ENCODE peak calls at places on chromosomes 6 and 20, in six cellular contexts. One of them, this sample, is unnamed. For H3K36me3, the result is how much of the 10 kb centered on the place peaks cover.

GRCh38 chr6:139296927-139297326 is 5.1 kb upstream of the TXLNB start:
- DNase-seq in HepG2: no peak
- DNase-seq in K562: no peak
- DNase-seq in GM12878: no peak
- DNase-seq in NT2/D1: no peak
- DNase-seq in H1: no peak
- DNase-seq in this sample: no peak

GRCh38 chr6:160102956-160103824 is 18.4 kb upstream of the SLC22A1 start:
- DNase-seq in HepG2: peak
- DNase-seq in GM12878: no peak
- DNase-seq in H1: no peak
- DNase-seq in NT2/D1: peak
- DNase-seq in K562: peak
- DNase-seq in this sample: peak

GRCh38 chr6:4606016-4606415 is 170.2 kb upstream of the CDYL start:
- DNase-seq in GM12878: no peak
- DNase-seq in HepG2: no peak
- DNase-seq in H1: no peak
- DNase-seq in K562: no peak
- DNase-seq in NT2/D1: no peak
- DNase-seq in this sample: no peak

GRCh38 chr6:36285187-36285612 is 15.3 kb downstream of the PNPLA1 start:
- DNase-seq in NT2/D1: no peak
- DNase-seq in HepG2: no peak
- DNase-seq in K562: peak
- DNase-seq in GM12878: no peak
- DNase-seq in H1: peak
- DNase-seq in this sample: no peak

GRCh38 chr6:3753228-3753795 is 1.8 kb upstream of the PXDC1 start:
- DNase-seq in NT2/D1: no peak
- DNase-seq in K562: no peak
- DNase-seq in H1: no peak
- DNase-seq in HepG2: no peak
- DNase-seq in GM12878: no peak
- DNase-seq in this sample: no peak

GRCh38 chr20:32494498-32495216 is 90.5 kb downstream of the NOL4L start:
- DNase-seq in HepG2: no peak
- DNase-seq in K562: no peak
- DNase-seq in NT2/D1: no peak
- DNase-seq in GM12878: no peak
- DNase-seq in H1: no peak
- DNase-seq in this sample: no peak

GRCh38 chr6:27591660-27592059 is 118.8 kb upstream of the ZNF184 start:
- DNase-seq in H1: no peak
- DNase-seq in HepG2: peak
- DNase-seq in K562: peak
- DNase-seq in GM12878: no peak
- DNase-seq in NT2/D1: no peak
- DNase-seq in this sample: no peak

GRCh38 chr6:129852257-129852858 is 8.8 kb downstream of the TMEM244 start:
- DNase-seq in K562: peak
- DNase-seq in NT2/D1: no peak
- DNase-seq in GM12878: no peak
- DNase-seq in H1: no peak
- DNase-seq in HepG2: peak
- DNase-seq in this sample: peak

GRCh38 chr6:133756046-133756445 is 132.9 kb upstream of the TCF21 start:
- DNase-seq in NT2/D1: no peak
- DNase-seq in GM12878: no peak
- DNase-seq in K562: no peak
- DNase-seq in H1: no peak
- DNase-seq in HepG2: no peak
- DNase-seq in this sample: no peak

GRCh38 chr6:157210954-157211353 is 112.4 kb downstream of the TMEM242 start:
- DNase-seq in K562: no peak
- DNase-seq in H1: no peak
- DNase-seq in HepG2: no peak
- DNase-seq in NT2/D1: no peak
- DNase-seq in GM12878: no peak
- DNase-seq in this sample: no peak
- H3K36me3 ChIP-seq in K562: under half
- H3K36me3 ChIP-seq in H1: under half
- H3K36me3 ChIP-seq in HepG2: under half
- H3K36me3 ChIP-seq in NT2/D1: under half
- H3K36me3 ChIP-seq in GM12878: under half
- H3K36me3 ChIP-seq in this sample: under half

GRCh38 chr20:62642666-62643520 is 590 bp downstream of the SLCO4A1 start:
- DNase-seq in K562: peak
- DNase-seq in NT2/D1: no peak
- DNase-seq in HepG2: no peak
- DNase-seq in H1: no peak
- DNase-seq in GM12878: no peak
- DNase-seq in this sample: no peak
- TF ChIP-seq YY1 in K562: no peak
- TF ChIP-seq YY1 in NT2/D1: no peak
- TF ChIP-seq YY1 in HepG2: no peak
- TF ChIP-seq YY1 in H1: no peak
- TF ChIP-seq YY1 in GM12878: no peak
- TF ChIP-seq YY1 in this sample: no peak

GRCh38 chr6:161508341-161508740 is 234.5 kb upstream of the AGPAT4 start:
- DNase-seq in H1: no peak
- DNase-seq in HepG2: no peak
- DNase-seq in K562: no peak
- DNase-seq in NT2/D1: no peak
- DNase-seq in GM12878: no peak
- DNase-seq in this sample: no peak

GRCh38 chr6:161507375-161507774 is 233.5 kb upstream of the AGPAT4 start:
- DNase-seq in K562: no peak
- DNase-seq in H1: no peak
- DNase-seq in NT2/D1: no peak
- DNase-seq in HepG2: no peak
- DNase-seq in GM12878: no peak
- DNase-seq in this sample: no peak

GRCh38 chr6:161511455-161512159 is 237.7 kb upstream of the AGPAT4 start:
- DNase-seq in K562: no peak
- DNase-seq in H1: no peak
- DNase-seq in HepG2: no peak
- DNase-seq in NT2/D1: no peak
- DNase-seq in GM12878: no peak
- DNase-seq in this sample: no peak
- TF ChIP-seq ZNF274 in K562: no peak
- TF ChIP-seq ZNF274 in H1: no peak
- TF ChIP-seq ZNF274 in HepG2: no peak
- TF ChIP-seq ZNF274 in NT2/D1: no peak
- TF ChIP-seq ZNF274 in GM12878: no peak
- TF ChIP-seq ZNF274 in this sample: no peak

GRCh38 chr20:62722627-62723026 is 14.0 kb downstream of the NTSR1 start:
- DNase-seq in K562: no peak
- DNase-seq in GM12878: no peak
- DNase-seq in HepG2: no peak
- DNase-seq in NT2/D1: no peak
- DNase-seq in H1: no peak
- DNase-seq in this sample: no peak
- H3K36me3 ChIP-seq in K562: under half
- H3K36me3 ChIP-seq in GM12878: under half
- H3K36me3 ChIP-seq in HepG2: under half
- H3K36me3 ChIP-seq in NT2/D1: under half
- H3K36me3 ChIP-seq in H1: under half
- H3K36me3 ChIP-seq in this sample: under half

DNA sequence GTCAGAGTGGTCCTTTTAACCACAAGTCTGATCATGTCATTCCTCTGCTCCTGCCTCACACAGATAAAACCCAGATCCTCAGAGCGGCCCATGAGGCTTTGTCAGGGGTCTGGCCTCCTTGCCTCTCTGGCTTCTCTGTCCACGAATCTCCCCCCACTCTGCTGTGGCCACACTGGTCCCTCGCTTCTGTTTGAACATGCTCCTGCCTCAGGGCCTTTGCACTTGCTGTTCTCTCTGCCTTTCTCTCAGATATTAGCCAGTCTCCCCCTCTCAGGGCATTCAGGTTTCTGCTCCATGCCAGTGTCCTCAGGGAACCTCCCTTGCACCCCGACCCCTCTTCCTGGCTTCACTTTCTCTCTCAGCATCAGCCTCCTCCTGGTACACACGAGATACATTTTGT is 518.5 kb downstream of the PREX1 start:
- DNase-seq in HepG2: no peak
- DNase-seq in K562: no peak
- DNase-seq in NT2/D1: no peak
- DNase-seq in GM12878: no peak
- DNase-seq in H1: no peak
- DNase-seq in this sample: no peak
- TF ChIP-seq YY1 in HepG2: no peak
- TF ChIP-seq YY1 in K562: no peak
- TF ChIP-seq YY1 in NT2/D1: no peak
- TF ChIP-seq YY1 in GM12878: no peak
- TF ChIP-seq YY1 in H1: no peak
- TF ChIP-seq YY1 in this sample: no peak

GRCh38 chr6:12593720-12594540 is 122.6 kb upstream of the PHACTR1 start:
- DNase-seq in K562: peak
- DNase-seq in H1: no peak
- DNase-seq in GM12878: no peak
- DNase-seq in NT2/D1: no peak
- DNase-seq in HepG2: peak
- DNase-seq in this sample: no peak
- TF ChIP-seq ZNF274 in K562: no peak
- TF ChIP-seq ZNF274 in H1: no peak
- TF ChIP-seq ZNF274 in GM12878: no peak
- TF ChIP-seq ZNF274 in NT2/D1: no peak
- TF ChIP-seq ZNF274 in HepG2: no peak
- TF ChIP-seq ZNF274 in this sample: no peak

GRCh38 chr6:41770381-41771057 is 9.2 kb downstream of the FRS3 start:
- DNase-seq in H1: no peak
- DNase-seq in K562: no peak
- DNase-seq in HepG2: no peak
- DNase-seq in GM12878: no peak
- DNase-seq in NT2/D1: no peak
- DNase-seq in this sample: no peak
- H3K36me3 ChIP-seq in H1: under half
- H3K36me3 ChIP-seq in K562: under half
- H3K36me3 ChIP-seq in HepG2: under half
- H3K36me3 ChIP-seq in GM12878: under half
- H3K36me3 ChIP-seq in NT2/D1: under half
- H3K36me3 ChIP-seq in this sample: under half

GRCh38 chr6:127832381-127832780 is 68.5 kb downstream of the THEMIS start:
- DNase-seq in K562: no peak
- DNase-seq in GM12878: no peak
- DNase-seq in NT2/D1: no peak
- DNase-seq in H1: no peak
- DNase-seq in HepG2: no peak
- DNase-seq in this sample: no peak

GRCh38 chr6:127834136-127834535 is 66.7 kb downstream of the THEMIS start:
- DNase-seq in K562: no peak
- DNase-seq in H1: no peak
- DNase-seq in GM12878: no peak
- DNase-seq in NT2/D1: no peak
- DNase-seq in HepG2: peak
- DNase-seq in this sample: no peak

DNA sequence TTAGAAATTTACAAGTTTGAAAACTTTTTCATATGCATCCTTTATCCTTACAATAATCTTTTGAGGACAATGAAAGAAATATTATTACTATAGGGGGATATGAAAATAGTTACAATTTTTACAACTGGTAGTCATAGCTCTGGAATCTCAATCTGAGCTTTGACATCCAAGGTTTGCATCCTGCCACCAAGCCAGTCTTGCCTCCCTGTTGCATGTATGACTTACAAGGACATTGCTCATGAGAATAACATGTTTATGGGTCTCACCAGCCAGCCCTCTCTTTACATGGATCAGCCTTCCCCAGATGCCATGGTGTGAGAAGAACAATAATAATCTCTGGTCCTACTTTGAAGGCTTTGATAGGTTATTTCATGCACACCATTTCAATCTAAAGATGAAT is 67.5 kb downstream of the THEMIS start:
- DNase-seq in K562: no peak
- DNase-seq in HepG2: no peak
- DNase-seq in GM12878: no peak
- DNase-seq in H1: no peak
- DNase-seq in NT2/D1: no peak
- DNase-seq in this sample: no peak
- TF ChIP-seq YY1 in K562: no peak
- TF ChIP-seq YY1 in HepG2: no peak
- TF ChIP-seq YY1 in GM12878: no peak
- TF ChIP-seq YY1 in H1: no peak
- TF ChIP-seq YY1 in NT2/D1: no peak
- TF ChIP-seq YY1 in this sample: no peak

GRCh38 chr6:130933712-130934200 is 106.5 kb downstream of the SMLR1 start:
- DNase-seq in HepG2: peak
- DNase-seq in GM12878: no peak
- DNase-seq in NT2/D1: no peak
- DNase-seq in H1: no peak
- DNase-seq in K562: no peak
- DNase-seq in this sample: no peak
- TF ChIP-seq ZNF274 in HepG2: no peak
- TF ChIP-seq ZNF274 in GM12878: no peak
- TF ChIP-seq ZNF274 in NT2/D1: no peak
- TF ChIP-seq ZNF274 in H1: no peak
- TF ChIP-seq ZNF274 in K562: no peak
- TF ChIP-seq ZNF274 in this sample: no peak

DNA sequence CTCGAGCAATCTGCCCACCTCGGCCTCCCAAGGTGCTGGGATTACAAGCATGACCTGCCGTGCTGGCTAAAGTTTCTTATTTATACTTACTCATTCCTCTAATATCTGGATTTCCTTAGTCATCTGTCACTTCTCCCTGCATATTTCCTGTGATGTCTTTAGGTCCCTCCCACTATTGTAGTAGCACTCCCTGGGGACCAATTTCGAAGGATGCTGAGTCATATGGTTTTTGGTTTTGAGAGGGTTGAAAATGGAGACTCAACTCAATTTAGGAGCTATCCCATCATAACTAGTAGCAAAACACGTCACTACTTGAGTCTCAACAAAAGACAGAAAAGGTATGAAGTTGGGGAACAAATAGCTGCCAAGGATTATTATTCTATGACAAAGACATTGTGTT is 20.2 kb downstream of the MCUR1 start:
- DNase-seq in K562: no peak
- DNase-seq in HepG2: no peak
- DNase-seq in NT2/D1: no peak
- DNase-seq in GM12878: peak
- DNase-seq in H1: no peak
- DNase-seq in this sample: no peak
- H3K36me3 ChIP-seq in K562: half or more
- H3K36me3 ChIP-seq in HepG2: under half
- H3K36me3 ChIP-seq in NT2/D1: half or more
- H3K36me3 ChIP-seq in GM12878: under half
- H3K36me3 ChIP-seq in H1: under half
- H3K36me3 ChIP-seq in this sample: under half